ENCODE peak calls at places on chromosomes 13 and 19, in five cellular contexts. P, L, Z, E and Q are unnamed samples.

GRCh38 chr13:40626977-40627376 is 39.5 kb downstream of the FOXO1 start:
- DNase-seq in P (no peak), L (no peak), Z (no peak), E (no peak), Q (no peak)

GRCh38 chr19:5988520-5989387 is 10.8 kb upstream of the RANBP3 start:
- DNase-seq in P (no peak), L (no peak), Z (no peak), E (no peak), Q (peak)

GRCh38 chr13:77028202-77028601 is 1.2 kb upstream of the FBXL3 start:
- DNase-seq in P (no peak), L (peak), Z (no peak), E (peak), Q (no peak)

GRCh38 chr13:100269837-100270236 is 180.9 kb downstream of the PCCA start:
- DNase-seq in P (no peak), L (peak), Z (no peak), E (peak), Q (peak)

GRCh38 chr13:59318320-59318930 is 845.3 kb downstream of the DIAPH3 start:
- DNase-seq in P (peak), L (peak), Z (peak), E (peak), Q (peak)

GRCh38 chr13:109917422-109917821 is 131.0 kb upstream of the IRS2 start:
- DNase-seq in P (no peak), L (no peak), Z (no peak), E (no peak), Q (no peak)

GRCh38 chr13:44930907-44931676 is 58.2 kb downstream of the NUFIP1 start:
- DNase-seq in P (no peak), L (no peak), Z (no peak), E (peak), Q (peak)

GRCh38 chr13:35566340-35566739 is 89.9 kb upstream of the MAB21L1 start:
- DNase-seq in P (no peak), L (no peak), Z (no peak), E (no peak), Q (no peak)

GRCh38 chr13:101211261-101211660 is 205.0 kb downstream of the NALCN start:
- DNase-seq in P (no peak), L (no peak), Z (no peak), E (peak), Q (peak)

GRCh38 chr19:39430675-39431593 is 4.8 kb downstream of the RPS16 start:
- DNase-seq in P (peak), L (no peak), Z (no peak), E (peak), Q (peak)

GRCh38 chr13:47190696-47191095 is 293.8 kb upstream of the HTR2A start:
- DNase-seq in P (no peak), L (no peak), Z (no peak), E (peak), Q (no peak)

GRCh38 chr13:21034602-21035190 is 26.7 kb downstream of the LATS2 start:
- DNase-seq in P (no peak), L (peak), Z (no peak), E (peak), Q (peak)